ENCODE peak calls at places on chromosome 3, in eight cellular contexts. L is sigmoid colon, B is fibroblast of lung, T is WERI-Rb-1, C is Calu3, K is H9, H is RWPE1, G is uterus. N is an unnamed sample.

GRCh38 chr3:16896094-16896627 is 11.4 kb downstream of the PLCL2 start:
- DNase-seq in L (no peak), B (no peak), T (no peak), C (no peak), K (no peak), H (no peak), G (no peak), N (no peak)

GRCh38 chr3:183008303-183008702 is 28.0 kb upstream of the DCUN1D1 start:
- DNase-seq in L (no peak), B (no peak), T (no peak), C (no peak), K (no peak), H (no peak), G (no peak), N (no peak)

GRCh38 chr3:104521606-104522336 is 844.9 kb upstream of the ALCAM start:
- DNase-seq in L (no peak), B (no peak), T (no peak), C (peak), K (no peak), H (no peak), G (no peak), N (no peak)

GRCh38 chr3:115990669-115991068 is 367.4 kb downstream of the GAP43 start:
- DNase-seq in L (no peak), B (no peak), T (no peak), C (no peak), K (no peak), H (no peak), G (no peak), N (no peak)

GRCh38 chr3:45841380-45841700 is 579 bp downstream of the LZTFL1 start:
- DNase-seq in L (no peak), B (peak), T (peak), C (peak), K (peak), H (no peak), G (no peak), N (peak)

GRCh38 chr3:30659270-30660127 is 53.1 kb downstream of the TGFBR2 start:
- DNase-seq in L (no peak), B (peak), T (no peak), C (peak), K (no peak), H (peak), G (no peak), N (no peak)

GRCh38 chr3:24678021-24678420 is 183.4 kb upstream of the THRB start:
- DNase-seq in L (no peak), B (no peak), T (no peak), C (no peak), K (no peak), H (no peak), G (no peak), N (no peak)

GRCh38 chr3:14467723-14468620 is 65.6 kb downstream of the SLC6A6 start:
- DNase-seq in L (no peak), B (peak), T (peak), C (peak), K (peak), H (peak), G (peak), N (peak)

GRCh38 chr3:104392327-104392726 is 974.4 kb upstream of the ALCAM start:
- DNase-seq in L (no peak), B (no peak), T (no peak), C (no peak), K (no peak), H (no peak), G (no peak), N (no peak)

GRCh38 chr3:24843955-24844354 is 349.3 kb upstream of the THRB start:
- DNase-seq in L (peak), B (no peak), T (no peak), C (no peak), K (no peak), H (no peak), G (peak), N (no peak)

GRCh38 chr3:63192248-63192647 is 85.9 kb upstream of the SYNPR start:
- DNase-seq in L (no peak), B (no peak), T (peak), C (peak), K (no peak), H (no peak), G (no peak), N (no peak)

GRCh38 chr3:148230473-148230872 is 467.2 kb upstream of the AGTR1 start:
- DNase-seq in L (no peak), B (no peak), T (no peak), C (no peak), K (no peak), H (no peak), G (no peak), N (no peak)

GRCh38 chr3:70000563-70001081 is 1.1 kb downstream of the SAMMSON start:
- DNase-seq in L (no peak), B (peak), T (no peak), C (no peak), K (no peak), H (no peak), G (no peak), N (no peak)

GRCh38 chr3:143002083-143002712 is 828 bp downstream of the U2SURP start:
- DNase-seq in L (no peak), B (peak), T (no peak), C (no peak), K (no peak), H (peak), G (no peak), N (no peak)

GRCh38 chr3:71153753-71154152 is 429.8 kb downstream of the FOXP1 start:
- DNase-seq in L (no peak), B (no peak), T (no peak), C (no peak), K (no peak), H (no peak), G (no peak), N (no peak)

GRCh38 chr3:32951410-32951811 is at the start of gene CCR4:
- DNase-seq in L (no peak), B (no peak), T (no peak), C (no peak), K (no peak), H (no peak), G (no peak), N (no peak)

GRCh38 chr3:32143849-32144757 is 37.7 kb downstream of the GPD1L start:
- DNase-seq in L (no peak), B (peak), T (peak), C (peak), K (peak), H (peak), G (peak), N (peak)

GRCh38 chr3:60696559-60697125 is 554.6 kb downstream of the FHIT start:
- DNase-seq in L (no peak), B (no peak), T (no peak), C (no peak), K (no peak), H (no peak), G (no peak), N (no peak)

GRCh38 chr3:197082871-197083270 is 53.3 kb upstream of the MELTF start:
- DNase-seq in L (no peak), B (peak), T (no peak), C (no peak), K (no peak), H (no peak), G (no peak), N (no peak)

GRCh38 chr3:124887177-124887995 is at the start of gene ITGB5:
- DNase-seq in L (peak), B (peak), T (peak), C (peak), K (peak), H (peak), G (peak), N (peak)

GRCh38 chr3:120472121-120472844 is 21.5 kb upstream of the FSTL1 start:
- DNase-seq in L (no peak), B (no peak), T (no peak), C (no peak), K (no peak), H (no peak), G (no peak), N (no peak)

GRCh38 chr3:27322634-27323033 is 46.5 kb downstream of the NEK10 start:
- DNase-seq in L (no peak), B (no peak), T (no peak), C (no peak), K (no peak), H (no peak), G (no peak), N (no peak)

GRCh38 chr3:127822166-127822835 is at the start of gene MGLL:
- DNase-seq in L (peak), B (peak), T (peak), C (peak), K (no peak), H (peak), G (peak), N (peak)

GRCh38 chr3:107421170-107421792 is 44.0 kb downstream of the CCDC54 start:
- DNase-seq in L (no peak), B (peak), T (no peak), C (peak), K (no peak), H (peak), G (no peak), N (no peak)

GRCh38 chr3:10772230-10773161 is 43.5 kb upstream of the SLC6A11 start:
- DNase-seq in L (no peak), B (no peak), T (peak), C (peak), K (peak), H (peak), G (no peak), N (peak)
- TF ChIP-seq CTCF in L (no peak), B (no peak), T (peak), C (peak), K (peak), H (no peak), G (no peak), N (no peak)

GRCh38 chr3:58032186-58032585 is 24.0 kb downstream of the FLNB start:
- DNase-seq in L (no peak), B (no peak), T (no peak), C (no peak), K (no peak), H (no peak), G (no peak), N (no peak)
- TF ChIP-seq CTCF in L (no peak), B (no peak), T (no peak), C (no peak), K (no peak), H (no peak), G (no peak), N (no peak)

GRCh38 chr3:157351981-157352380 is 84.7 kb upstream of the PTX3 start:
- DNase-seq in L (no peak), B (no peak), T (no peak), C (no peak), K (no peak), H (peak), G (no peak), N (no peak)
- TF ChIP-seq CTCF in L (no peak), B (no peak), T (no peak), C (peak), K (peak), H (peak), G (no peak), N (peak)

GRCh38 chr3:188664795-188665194 is 507.0 kb upstream of the TPRG1 start:
- DNase-seq in L (no peak), B (peak), T (peak), C (peak), K (no peak), H (no peak), G (no peak), N (no peak)
- TF ChIP-seq CTCF in L (no peak), B (peak), T (peak), C (peak), K (peak), H (no peak), G (no peak), N (no peak)

DNA sequence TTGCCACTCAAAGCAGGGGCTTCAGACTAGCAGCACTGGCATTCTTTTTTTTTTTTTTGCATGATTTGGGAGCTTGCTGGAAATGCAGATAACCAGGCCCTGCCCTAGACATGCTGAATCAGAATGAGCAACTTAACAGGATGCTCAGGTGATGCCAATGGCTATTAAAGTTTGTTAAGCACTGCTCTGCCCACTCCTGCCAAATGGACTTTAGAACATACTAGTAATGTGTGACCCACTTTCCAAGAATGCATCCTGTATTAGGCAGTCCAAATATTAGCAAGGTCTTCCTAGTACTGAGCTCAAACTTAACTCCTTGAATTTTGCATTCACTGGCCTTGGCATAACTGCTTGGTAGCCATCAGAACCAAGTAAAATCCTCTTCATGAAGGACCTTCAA is 12.6 kb upstream of the ST3GAL6 start:
- DNase-seq in L (no peak), B (no peak), T (no peak), C (no peak), K (no peak), H (no peak), G (no peak), N (no peak)
- TF ChIP-seq CTCF in L (no peak), B (no peak), T (no peak), C (no peak), K (no peak), H (no peak), G (no peak), N (no peak)

GRCh38 chr3:48408823-48409281 is 21.0 kb downstream of the PLXNB1 start:
- DNase-seq in L (peak), B (no peak), T (peak), C (no peak), K (peak), H (no peak), G (peak), N (peak)
- TF ChIP-seq CTCF in L (no peak), B (no peak), T (peak), C (no peak), K (peak), H (no peak), G (no peak), N (no peak)

DNA sequence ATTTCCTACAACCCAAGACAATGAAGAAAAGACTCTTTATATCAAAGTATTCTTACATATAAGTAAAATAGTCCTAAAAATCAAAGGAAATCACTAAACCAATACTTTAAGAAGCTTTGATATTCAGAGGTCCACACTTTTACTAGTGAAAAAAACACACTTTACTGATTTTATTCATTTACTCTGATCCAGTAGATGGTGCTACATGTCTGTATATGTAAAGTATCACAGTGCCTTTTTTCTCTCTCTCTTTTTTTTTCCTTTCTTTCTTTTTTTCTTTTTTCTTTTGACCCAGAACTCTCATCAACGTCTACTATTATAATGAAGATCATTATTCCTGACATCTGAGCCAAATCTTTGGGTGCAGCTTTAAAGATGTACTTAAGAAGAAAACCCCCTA is 10.8 kb upstream of the CCDC39 start:
- DNase-seq in L (no peak), B (no peak), T (no peak), C (no peak), K (no peak), H (no peak), G (no peak), N (no peak)
- TF ChIP-seq CTCF in L (no peak), B (no peak), T (no peak), C (no peak), K (peak), H (no peak), G (no peak), N (no peak)

DNA sequence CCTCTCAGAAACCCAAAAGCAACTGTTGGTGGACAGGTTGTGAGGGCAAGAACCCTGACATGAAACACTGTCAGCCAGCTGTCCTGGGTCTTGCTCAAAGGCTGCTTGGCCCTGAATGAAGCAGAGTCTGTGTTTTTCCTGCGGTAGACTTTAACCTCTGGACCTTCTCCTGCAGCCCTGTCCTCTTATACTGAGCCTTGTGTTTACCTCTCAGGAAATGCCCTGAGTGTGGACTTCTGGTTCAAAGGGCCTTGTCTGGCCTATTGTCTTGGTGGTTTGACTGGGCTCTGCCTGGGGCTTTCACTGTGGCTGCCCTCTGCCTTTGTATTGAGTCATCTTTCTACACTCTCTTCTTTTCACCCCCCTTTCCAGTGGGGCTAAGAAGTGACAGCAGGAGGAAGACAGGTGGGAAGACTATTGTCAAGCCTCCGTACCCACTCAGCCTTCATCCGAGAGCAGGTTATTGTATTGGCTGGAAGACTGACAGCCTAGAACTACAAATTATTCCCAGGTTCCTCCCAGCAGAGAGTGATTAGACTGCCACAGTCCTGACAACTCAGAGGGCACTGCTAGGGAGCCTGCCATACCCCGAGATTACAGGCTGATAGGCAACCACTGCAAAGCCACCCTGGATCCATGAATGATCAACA is 3.5 kb downstream of the SEC13 start:
- DNase-seq in L (no peak), B (no peak), T (no peak), C (no peak), K (no peak), H (no peak), G (no peak), N (no peak)
- TF ChIP-seq CTCF in L (no peak), B (no peak), T (no peak), C (no peak), K (no peak), H (no peak), G (no peak), N (no peak)

GRCh38 chr3:138767498-138768104 is 67.1 kb downstream of the PIK3CB start:
- DNase-seq in L (no peak), B (no peak), T (no peak), C (no peak), K (no peak), H (no peak), G (no peak), N (no peak)

GRCh38 chr3:138771585-138771984 is 63.1 kb downstream of the PIK3CB start:
- DNase-seq in L (no peak), B (no peak), T (no peak), C (no peak), K (no peak), H (no peak), G (no peak), N (no peak)

GRCh38 chr3:138768946-138769345 is 65.8 kb downstream of the PIK3CB start:
- DNase-seq in L (no peak), B (no peak), T (no peak), C (no peak), K (no peak), H (no peak), G (no peak), N (no peak)

GRCh38 chr3:138768126-138768525 is 66.6 kb downstream of the PIK3CB start:
- DNase-seq in L (no peak), B (no peak), T (no peak), C (no peak), K (peak), H (no peak), G (no peak), N (no peak)
- TF ChIP-seq CTCF in L (no peak), B (no peak), T (no peak), C (no peak), K (no peak), H (no peak), G (no peak), N (no peak)